ENCODE peak calls at places on chromosomes 6 and 20, in six cellular contexts. H is fibroblast of lung, E is left ventricle myocardium inferior, V is cardiac muscle cell, A is right lobe of liver, Q is aorta. Y is an unnamed sample. For H3K27me3 and H3K4me1, the result is how much of the 10 kb centered on the place peaks cover.

GRCh38 chr20:9070304-9070703 is 1.4 kb downstream of the PLCB4 start:
- DNase-seq in H (no peak), E (no peak), V (no peak), A (no peak), Q (no peak), Y (no peak)

GRCh38 chr6:66628917-66629316 is 921.9 kb upstream of the EYS start:
- DNase-seq in H (peak), E (no peak), V (no peak), A (no peak), Q (no peak), Y (no peak)

GRCh38 chr20:49573900-49574416 is 6.0 kb upstream of the PTGIS start:
- DNase-seq in H (no peak), E (no peak), V (no peak), A (no peak), Q (no peak), Y (no peak)

GRCh38 chr20:34302723-34303528 is at the start of gene AHCY:
- DNase-seq in H (peak), E (peak), V (peak), A (peak), Q (peak), Y (peak)

GRCh38 chr20:31923388-31924271 is 28.2 kb downstream of the PDRG1 start:
- DNase-seq in H (no peak), E (no peak), V (no peak), A (no peak), Q (no peak), Y (peak)

GRCh38 chr6:119090256-119090655 is 11.8 kb upstream of the FAM184A start:
- DNase-seq in H (no peak), E (no peak), V (peak), A (no peak), Q (no peak), Y (no peak)

GRCh38 chr20:38202153-38202981 is 37.3 kb upstream of the TGM2 start:
- DNase-seq in H (no peak), E (no peak), V (no peak), A (no peak), Q (peak), Y (no peak)

GRCh38 chr20:60572991-60573390 is 614.8 kb downstream of the CDH26 start:
- DNase-seq in H (no peak), E (no peak), V (no peak), A (no peak), Q (no peak), Y (no peak)

GRCh38 chr6:77474286-77474956 is 11.1 kb upstream of the HTR1B start:
- DNase-seq in H (no peak), E (no peak), V (no peak), A (no peak), Q (no peak), Y (no peak)

GRCh38 chr6:140300331-140300730 is 925.9 kb upstream of the CITED2 start:
- DNase-seq in H (no peak), E (no peak), V (no peak), A (no peak), Q (no peak), Y (no peak)

GRCh38 chr20:51042064-51042463 is 19.2 kb upstream of the KCNG1 start:
- DNase-seq in H (no peak), E (no peak), V (no peak), A (no peak), Q (no peak), Y (no peak)

GRCh38 chr6:132683543-132683942 is 24.6 kb upstream of the TAAR1 start:
- DNase-seq in H (no peak), E (no peak), V (no peak), A (no peak), Q (no peak), Y (no peak)

GRCh38 chr6:169340395-169340794 is 86.7 kb upstream of the THBS2 start:
- DNase-seq in H (no peak), E (no peak), V (no peak), A (no peak), Q (peak), Y (peak)

GRCh38 chr6:152136449-152136825 is 329.0 kb downstream of the ESR1 start:
- DNase-seq in H (no peak), E (no peak), V (no peak), A (no peak), Q (no peak), Y (peak)

GRCh38 chr6:130680118-130680517 is 147.1 kb upstream of the SMLR1 start:
- DNase-seq in H (peak), E (no peak), V (no peak), A (no peak), Q (no peak), Y (no peak)

GRCh38 chr20:64242003-64242796 is 13.3 kb upstream of the PCMTD2 start:
- DNase-seq in H (no peak), E (no peak), V (no peak), A (no peak), Q (peak), Y (no peak)

GRCh38 chr6:165807249-165807951 is 144.4 kb upstream of the PDE10A start:
- DNase-seq in H (no peak), E (peak), V (no peak), A (no peak), Q (no peak), Y (no peak)

DNA sequence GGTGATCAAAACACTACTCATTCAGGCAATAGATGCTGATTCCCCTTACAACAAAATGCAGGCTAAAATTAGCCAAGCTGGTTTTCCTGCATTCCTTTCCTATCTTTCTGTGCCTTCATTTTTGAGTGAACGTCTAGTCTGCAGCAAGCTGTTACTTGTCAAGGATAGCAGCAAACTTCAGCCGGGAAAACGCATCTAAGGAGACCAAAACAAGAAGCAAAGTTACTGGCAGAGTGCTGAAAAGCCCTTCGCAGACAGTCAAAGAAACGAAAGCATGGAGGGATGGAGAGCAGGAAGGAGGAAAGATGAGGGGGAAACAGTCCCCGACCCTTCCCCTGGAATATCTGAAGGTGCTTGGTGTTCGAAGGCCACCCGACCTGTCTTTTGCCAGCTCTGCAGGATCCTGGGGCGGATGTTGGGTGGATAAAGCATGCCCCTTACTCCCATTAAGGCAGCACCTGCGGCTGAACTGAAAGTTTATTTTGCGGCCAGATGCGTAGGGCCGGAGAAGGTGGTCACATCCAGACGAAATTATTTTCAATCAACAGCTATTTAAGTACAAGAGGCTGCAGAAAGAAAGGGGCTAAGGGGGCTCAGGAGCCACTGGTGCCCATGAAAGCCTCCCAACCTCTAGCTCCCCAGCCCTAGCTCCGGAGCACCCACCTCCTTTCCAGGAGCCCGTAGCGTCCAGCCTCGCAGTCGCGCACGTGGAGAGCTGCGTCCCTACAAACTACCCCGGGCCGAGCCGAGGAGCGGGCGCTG is 538 bp downstream of the FERMT1 start:
- DNase-seq in H (peak), E (no peak), V (peak), A (no peak), Q (no peak), Y (no peak)
- H3K4me3 ChIP-seq in H (peak), E (peak), V (peak), A (peak), Q (peak), Y (peak)

DNA sequence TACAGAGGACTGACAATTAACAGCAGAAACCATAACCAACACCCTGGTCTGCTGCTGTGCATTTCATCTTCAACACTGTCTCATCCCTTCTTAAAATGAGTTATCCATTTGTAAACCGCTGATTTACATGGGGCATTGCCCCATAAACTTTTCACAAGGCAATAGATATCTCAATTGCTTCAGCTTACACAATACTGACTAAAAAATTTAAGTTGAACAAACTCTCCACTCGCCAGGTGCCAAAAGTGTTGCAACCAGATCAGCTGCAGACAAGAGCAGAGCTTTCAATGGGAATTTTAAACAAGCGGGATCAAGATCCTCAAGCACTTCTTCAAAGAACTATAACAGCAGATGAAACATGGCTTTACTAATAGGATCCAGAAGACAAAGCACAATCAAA is 183.0 kb downstream of the TASP1 start:
- DNase-seq in H (peak), E (no peak), V (no peak), A (peak), Q (no peak), Y (no peak)
- H3K27me3 ChIP-seq in H (under half), E (under half), V (under half), A (under half), Q (under half), Y (under half)

DNA sequence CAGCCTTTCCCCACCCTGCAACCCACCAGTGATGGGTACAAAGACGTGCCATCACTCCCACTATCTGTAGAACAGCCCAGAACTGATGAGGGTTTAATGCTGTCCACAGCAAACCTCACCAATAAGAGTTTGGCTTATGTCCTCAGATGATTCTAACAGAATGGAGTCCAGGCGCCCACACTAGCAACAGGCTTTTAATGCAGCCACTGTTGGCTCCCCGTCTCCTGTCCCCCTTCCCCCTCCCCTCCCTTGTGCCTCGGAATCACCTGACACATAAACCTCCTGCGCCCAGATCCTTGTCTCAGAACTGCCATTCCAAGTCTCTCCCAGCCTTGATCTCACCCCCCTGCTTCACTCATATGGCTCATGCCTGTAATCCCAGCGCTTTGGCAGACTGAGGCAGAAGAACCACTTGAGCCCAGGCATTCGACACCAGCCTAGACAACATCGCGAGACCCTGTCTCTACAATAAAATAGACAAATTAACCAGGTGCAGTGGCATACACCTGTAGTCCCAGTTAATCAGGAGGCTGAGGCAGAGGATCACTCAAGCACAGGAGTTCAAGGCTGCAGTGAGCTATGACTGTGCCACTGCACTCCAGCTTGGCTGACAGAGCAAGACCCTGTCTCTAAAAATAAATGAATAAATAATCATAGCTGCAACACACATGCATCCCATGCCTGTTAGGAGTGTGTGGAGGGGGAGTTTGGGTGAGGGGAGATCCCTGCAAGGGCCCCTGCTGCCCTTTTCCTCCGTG is 85.6 kb downstream of the SNX5 start:
- DNase-seq in H (no peak), E (no peak), V (no peak), A (no peak), Q (no peak), Y (no peak)
- H3K4me1 ChIP-seq in H (under half), E (under half), V (under half), A (under half), Q (under half), Y (under half)

GRCh38 chr6:26045939-26046368 is 41.3 kb upstream of the HFE start:
- DNase-seq in H (no peak), E (no peak), V (no peak), A (no peak), Q (no peak), Y (no peak)
- H3K4me3 ChIP-seq in H (peak), E (peak), V (no peak), A (peak), Q (no peak), Y (peak)

GRCh38 chr6:109991307-109992101 is 13.4 kb downstream of the GPR6 start:
- DNase-seq in H (no peak), E (no peak), V (no peak), A (no peak), Q (no peak), Y (no peak)
- H3K27me3 ChIP-seq in H (under half), E (under half), V (under half), A (under half), Q (under half), Y (under half)

GRCh38 chr6:39881851-39882566 is 52.3 kb downstream of the MOCS1 start:
- DNase-seq in H (peak), E (no peak), V (no peak), A (no peak), Q (peak), Y (no peak)
- H3K4me1 ChIP-seq in H (under half), E (under half), V (under half), A (under half), Q (under half), Y (under half)